ENCODE peak calls at places on chromosomes 2 and 18, in four cellular contexts. S is GM10248, I is kidney tubule cell, J is mammary epithelial cell. U is an unnamed sample.

GRCh38 chr18:73766915-73767314 is 380.7 kb downstream of the FBXO15 start:
- DNase-seq in S (no peak), I (no peak), J (no peak), U (no peak)

GRCh38 chr2:96099861-96100798 is 16.2 kb downstream of the ADRA2B start:
- DNase-seq in S (no peak), I (no peak), J (peak), U (no peak)

GRCh38 chr2:241288489-241288888 is 27.0 kb downstream of the HDLBP start:
- DNase-seq in S (no peak), I (peak), J (no peak), U (no peak)

GRCh38 chr2:207188601-207189000 is 22.9 kb upstream of the KLF7 start:
- DNase-seq in S (no peak), I (no peak), J (no peak), U (no peak)

GRCh38 chr2:234679766-234680687 is 183.1 kb upstream of the ARL4C start:
- DNase-seq in S (no peak), I (peak), J (peak), U (peak)

GRCh38 chr2:26693287-26693849 is 846 bp downstream of the KCNK3 start:
- DNase-seq in S (no peak), I (peak), J (no peak), U (no peak)

GRCh38 chr2:229901819-229902218 is 20.0 kb downstream of the TRIP12 start:
- DNase-seq in S (no peak), I (peak), J (peak), U (no peak)

GRCh38 chr2:7525746-7526145 is 608.5 kb downstream of the RNF144A start:
- DNase-seq in S (no peak), I (no peak), J (peak), U (no peak)

GRCh38 chr2:102707796-102708713 is 53.8 kb upstream of the TMEM182 start:
- DNase-seq in S (no peak), I (no peak), J (no peak), U (no peak)

GRCh38 chr2:112251211-112251721 is 3.6 kb downstream of the ZC3H8 start:
- DNase-seq in S (no peak), I (no peak), J (no peak), U (no peak)

GRCh38 chr2:160157861-160158813 is 41.9 kb downstream of the ITGB6 start:
- DNase-seq in S (no peak), I (peak), J (peak), U (no peak)

GRCh38 chr18:74902170-74902465 is 304.4 kb downstream of the ZNF407 start:
- DNase-seq in S (no peak), I (no peak), J (no peak), U (no peak)

GRCh38 chr2:100197643-100198153 is 55.3 kb upstream of the AFF3 start:
- DNase-seq in S (no peak), I (peak), J (no peak), U (peak)

GRCh38 chr2:168997794-168998193 is 33.3 kb downstream of the ABCB11 start:
- DNase-seq in S (no peak), I (peak), J (peak), U (no peak)

GRCh38 chr2:43273477-43273876 is 47.1 kb upstream of the ZFP36L2 start:
- DNase-seq in S (peak), I (peak), J (no peak), U (no peak)

GRCh38 chr2:159811232-159811631 is 13.2 kb upstream of the CD302 start:
- DNase-seq in S (no peak), I (no peak), J (no peak), U (no peak)

GRCh38 chr2:201237486-201238241 is 22.7 kb upstream of the CASP8 start:
- DNase-seq in S (no peak), I (no peak), J (no peak), U (no peak)

GRCh38 chr2:205494856-205495255 is 187.4 kb upstream of the NRP2 start:
- DNase-seq in S (no peak), I (no peak), J (no peak), U (no peak)

GRCh38 chr2:20444113-20444992 is 2.5 kb upstream of the RHOB start:
- DNase-seq in S (no peak), I (peak), J (no peak), U (no peak)

GRCh38 chr2:43488737-43489136 is 107.1 kb downstream of the THADA start:
- DNase-seq in S (no peak), I (no peak), J (no peak), U (no peak)

GRCh38 chr2:82656370-82656769 is 1802.7 kb downstream of the SUCLG1 start:
- DNase-seq in S (no peak), I (no peak), J (no peak), U (no peak)

GRCh38 chr2:230938516-230939065 is 13.5 kb upstream of the GPR55 start:
- DNase-seq in S (no peak), I (no peak), J (no peak), U (no peak)

GRCh38 chr2:173669271-173669853 is 295.8 kb downstream of the SP3 start:
- DNase-seq in S (no peak), I (peak), J (peak), U (no peak)

GRCh38 chr2:20649586-20650375 is 1.1 kb downstream of the HS1BP3 start:
- DNase-seq in S (no peak), I (peak), J (peak), U (peak)

GRCh38 chr2:30710016-30710415 is 97.2 kb downstream of the CAPN13 start:
- DNase-seq in S (no peak), I (no peak), J (no peak), U (no peak)

GRCh38 chr2:149781263-149781808 is 193.8 kb upstream of the MMADHC start:
- DNase-seq in S (no peak), I (no peak), J (peak), U (no peak)

GRCh38 chr2:161122772-161123530 is 37.3 kb upstream of the TANK start:
- DNase-seq in S (peak), I (peak), J (peak), U (no peak)

GRCh38 chr2:240615830-240616547 is 9.3 kb upstream of the GPR35 start:
- DNase-seq in S (no peak), I (no peak), J (no peak), U (peak)

GRCh38 chr2:46487667-46488333 is 8.4 kb downstream of the TMEM247 start:
- DNase-seq in S (no peak), I (peak), J (no peak), U (peak)